ENCODE peak calls at places on chromosomes 13 and 19, in five cellular contexts. One of them, this sample, is unnamed.

GRCh38 chr19:48614436-48615144 is at the start of gene FAM83E:
- DNase-seq in central memory CD4-positive, alpha-beta T cell: no peak
- DNase-seq in left colon: peak; percentile 95
- DNase-seq in psoas muscle: peak; percentile 54
- DNase-seq in C1 segment of cervical spinal cord: no peak
- DNase-seq in this sample: no peak

GRCh38 chr19:38815059-38816001 is 2.6 kb upstream of the LGALS4 start:
- DNase-seq in central memory CD4-positive, alpha-beta T cell: no peak
- DNase-seq in left colon: peak; percentile 69
- DNase-seq in psoas muscle: no peak
- DNase-seq in C1 segment of cervical spinal cord: no peak
- DNase-seq in this sample: no peak

GRCh38 chr13:114151565-114152284 is 19.3 kb upstream of the RASA3 start:
- DNase-seq in central memory CD4-positive, alpha-beta T cell: peak; percentile 62
- DNase-seq in left colon: peak; percentile 92
- DNase-seq in psoas muscle: peak; percentile 75
- DNase-seq in C1 segment of cervical spinal cord: no peak
- DNase-seq in this sample: no peak

GRCh38 chr19:33195711-33196347 is 1.7 kb downstream of the LRP3 start:
- DNase-seq in central memory CD4-positive, alpha-beta T cell: no peak
- DNase-seq in left colon: no peak
- DNase-seq in psoas muscle: no peak
- DNase-seq in C1 segment of cervical spinal cord: no peak
- DNase-seq in this sample: no peak

GRCh38 chr13:102299366-102299765 is 102.5 kb downstream of the FGF14 start:
- DNase-seq in central memory CD4-positive, alpha-beta T cell: no peak
- DNase-seq in left colon: no peak
- DNase-seq in psoas muscle: no peak
- DNase-seq in C1 segment of cervical spinal cord: no peak
- DNase-seq in this sample: no peak

GRCh38 chr13:72221276-72221962 is 354.4 kb upstream of the DACH1 start:
- DNase-seq in central memory CD4-positive, alpha-beta T cell: no peak
- DNase-seq in left colon: peak; percentile 48
- DNase-seq in psoas muscle: no peak
- DNase-seq in C1 segment of cervical spinal cord: no peak
- DNase-seq in this sample: no peak

GRCh38 chr19:7257148-7258041 is 36.8 kb downstream of the INSR start:
- DNase-seq in central memory CD4-positive, alpha-beta T cell: no peak
- DNase-seq in left colon: no peak
- DNase-seq in psoas muscle: no peak
- DNase-seq in C1 segment of cervical spinal cord: no peak
- DNase-seq in this sample: peak; percentile 36

GRCh38 chr19:15378529-15379082 is 981 bp downstream of the AKAP8 start:
- DNase-seq in central memory CD4-positive, alpha-beta T cell: peak; percentile 34
- DNase-seq in left colon: peak; percentile 73
- DNase-seq in psoas muscle: peak; percentile 71
- DNase-seq in C1 segment of cervical spinal cord: no peak
- DNase-seq in this sample: no peak

GRCh38 chr19:14023404-14024235 is 4.3 kb upstream of the RLN3 start:
- DNase-seq in central memory CD4-positive, alpha-beta T cell: no peak
- DNase-seq in left colon: peak; percentile 62
- DNase-seq in psoas muscle: peak; percentile 53
- DNase-seq in C1 segment of cervical spinal cord: no peak
- DNase-seq in this sample: no peak

GRCh38 chr19:32691291-32691951 is at the start of gene NUDT19:
- DNase-seq in central memory CD4-positive, alpha-beta T cell: peak; percentile 63
- DNase-seq in left colon: peak; percentile 91
- DNase-seq in psoas muscle: peak; percentile 93
- DNase-seq in C1 segment of cervical spinal cord: peak; percentile 85
- DNase-seq in this sample: peak; percentile 45

GRCh38 chr19:15436012-15436825 is 13.5 kb downstream of the WIZ start:
- DNase-seq in central memory CD4-positive, alpha-beta T cell: no peak
- DNase-seq in left colon: no peak
- DNase-seq in psoas muscle: peak; percentile 39
- DNase-seq in C1 segment of cervical spinal cord: no peak
- DNase-seq in this sample: no peak

GRCh38 chr19:45142016-45142727 is 18.6 kb downstream of the NKPD1 start:
- DNase-seq in central memory CD4-positive, alpha-beta T cell: no peak
- DNase-seq in left colon: no peak
- DNase-seq in psoas muscle: no peak
- DNase-seq in C1 segment of cervical spinal cord: no peak
- DNase-seq in this sample: no peak

GRCh38 chr13:87259479-87260083 is 411.6 kb upstream of the SLITRK5 start:
- DNase-seq in central memory CD4-positive, alpha-beta T cell: no peak
- DNase-seq in left colon: no peak
- DNase-seq in psoas muscle: no peak
- DNase-seq in C1 segment of cervical spinal cord: no peak
- DNase-seq in this sample: no peak

GRCh38 chr13:64130600-64130999 is 2715.0 kb upstream of the PCDH20 start:
- DNase-seq in central memory CD4-positive, alpha-beta T cell: no peak
- DNase-seq in left colon: no peak
- DNase-seq in psoas muscle: peak; percentile 50
- DNase-seq in C1 segment of cervical spinal cord: no peak
- DNase-seq in this sample: no peak

GRCh38 chr13:113064534-113065405 is 40.8 kb upstream of the F7 start:
- DNase-seq in central memory CD4-positive, alpha-beta T cell: no peak
- DNase-seq in left colon: no peak
- DNase-seq in psoas muscle: peak; percentile 52
- DNase-seq in C1 segment of cervical spinal cord: no peak
- DNase-seq in this sample: no peak

GRCh38 chr13:50740052-50740741 is 103.3 kb downstream of the DLEU7 start:
- DNase-seq in central memory CD4-positive, alpha-beta T cell: no peak
- DNase-seq in left colon: no peak
- DNase-seq in psoas muscle: no peak
- DNase-seq in C1 segment of cervical spinal cord: no peak
- DNase-seq in this sample: no peak

GRCh38 chr19:33332248-33332647 is 29.9 kb upstream of the CEBPA start:
- DNase-seq in central memory CD4-positive, alpha-beta T cell: no peak
- DNase-seq in left colon: no peak
- DNase-seq in psoas muscle: no peak
- DNase-seq in C1 segment of cervical spinal cord: no peak
- DNase-seq in this sample: no peak

GRCh38 chr19:52809801-52810200 is 11.6 kb downstream of the ZNF28 start:
- DNase-seq in central memory CD4-positive, alpha-beta T cell: no peak
- DNase-seq in left colon: no peak
- DNase-seq in psoas muscle: no peak
- DNase-seq in C1 segment of cervical spinal cord: no peak
- DNase-seq in this sample: no peak

GRCh38 chr19:37943480-37943879 is 36.5 kb downstream of the SIPA1L3 start:
- DNase-seq in central memory CD4-positive, alpha-beta T cell: no peak
- DNase-seq in left colon: peak; percentile 60
- DNase-seq in psoas muscle: no peak
- DNase-seq in C1 segment of cervical spinal cord: no peak
- DNase-seq in this sample: no peak

GRCh38 chr19:55526216-55527196 is 10.4 kb downstream of the SBK2 start:
- DNase-seq in central memory CD4-positive, alpha-beta T cell: no peak
- DNase-seq in left colon: peak; percentile 87
- DNase-seq in psoas muscle: peak; percentile 93
- DNase-seq in C1 segment of cervical spinal cord: no peak
- DNase-seq in this sample: no peak

GRCh38 chr19:56114711-56115110 is 6.4 kb downstream of the ZNF787 start:
- DNase-seq in central memory CD4-positive, alpha-beta T cell: no peak
- DNase-seq in left colon: no peak
- DNase-seq in psoas muscle: no peak
- DNase-seq in C1 segment of cervical spinal cord: no peak
- DNase-seq in this sample: no peak

GRCh38 chr19:31718898-31719297 is 369.7 kb upstream of the TSHZ3 start:
- DNase-seq in central memory CD4-positive, alpha-beta T cell: no peak
- DNase-seq in left colon: no peak
- DNase-seq in psoas muscle: no peak
- DNase-seq in C1 segment of cervical spinal cord: no peak
- DNase-seq in this sample: no peak

GRCh38 chr19:55492362-55492944 is 4.2 kb downstream of the SSC5D start:
- DNase-seq in central memory CD4-positive, alpha-beta T cell: no peak
- DNase-seq in left colon: no peak
- DNase-seq in psoas muscle: no peak
- DNase-seq in C1 segment of cervical spinal cord: no peak
- DNase-seq in this sample: no peak

GRCh38 chr13:31639443-31640163 is 99.7 kb upstream of the RXFP2 start:
- DNase-seq in central memory CD4-positive, alpha-beta T cell: no peak
- DNase-seq in left colon: no peak
- DNase-seq in psoas muscle: no peak
- DNase-seq in C1 segment of cervical spinal cord: no peak
- DNase-seq in this sample: no peak

GRCh38 chr19:21851596-21852345 is 15.8 kb upstream of the ZNF43 start:
- DNase-seq in central memory CD4-positive, alpha-beta T cell: peak; percentile 86
- DNase-seq in left colon: peak; percentile 94
- DNase-seq in psoas muscle: peak; percentile 94
- DNase-seq in C1 segment of cervical spinal cord: peak; percentile 92
- DNase-seq in this sample: peak; percentile 90

GRCh38 chr19:480016-480855 is 16.1 kb upstream of the MADCAM1 start:
- DNase-seq in central memory CD4-positive, alpha-beta T cell: peak; percentile 31
- DNase-seq in left colon: peak; percentile 87
- DNase-seq in psoas muscle: peak; percentile 89
- DNase-seq in C1 segment of cervical spinal cord: peak; percentile 81
- DNase-seq in this sample: peak; percentile 59

GRCh38 chr13:54875111-54875510 is 1846.5 kb downstream of the OLFM4 start:
- DNase-seq in central memory CD4-positive, alpha-beta T cell: no peak
- DNase-seq in left colon: no peak
- DNase-seq in psoas muscle: no peak
- DNase-seq in C1 segment of cervical spinal cord: no peak
- DNase-seq in this sample: no peak

GRCh38 chr13:103371271-103371670 is 305.1 kb upstream of the SLC10A2 start:
- DNase-seq in central memory CD4-positive, alpha-beta T cell: no peak
- DNase-seq in left colon: no peak
- DNase-seq in psoas muscle: no peak
- DNase-seq in C1 segment of cervical spinal cord: no peak
- DNase-seq in this sample: no peak

GRCh38 chr19:29492761-29493160 is 33.0 kb upstream of the VSTM2B start:
- DNase-seq in central memory CD4-positive, alpha-beta T cell: no peak
- DNase-seq in left colon: no peak
- DNase-seq in psoas muscle: no peak
- DNase-seq in C1 segment of cervical spinal cord: no peak
- DNase-seq in this sample: no peak

GRCh38 chr13:102922184-102922583 is 76.4 kb downstream of the ERCC5 start:
- DNase-seq in central memory CD4-positive, alpha-beta T cell: no peak
- DNase-seq in left colon: no peak
- DNase-seq in psoas muscle: no peak
- DNase-seq in C1 segment of cervical spinal cord: no peak
- DNase-seq in this sample: no peak

GRCh38 chr19:49340069-49340864 is 5.1 kb downstream of the CD37 start:
- DNase-seq in central memory CD4-positive, alpha-beta T cell: no peak
- DNase-seq in left colon: peak; percentile 73
- DNase-seq in psoas muscle: peak; percentile 83
- DNase-seq in C1 segment of cervical spinal cord: no peak
- DNase-seq in this sample: no peak